ENCODE peak calls at places on chromosomes 7 and 10, in seven cellular contexts. T, N, E, Z, O, A and V are unnamed samples.
A peak's percentile ranks its signal among the peaks of the same experiment; 100 is the strongest.

GRCh38 chr7:22542669-22543068 is 42.7 kb upstream of the STEAP1B start:
- DNase-seq in T (no peak), O (no peak), A (no peak), E (no peak), Z (no peak), N (no peak), V (no peak)

GRCh38 chr7:40015790-40016296 is 65.8 kb downstream of the CDK13 start:
- DNase-seq in A (peak; percentile 33), E (no peak), N (no peak), Z (no peak), O (peak; percentile 27), T (no peak), V (no peak)

GRCh38 chr10:63720072-63720537 is 198.9 kb downstream of the REEP3 start:
- DNase-seq in T (no peak), E (no peak), N (no peak), Z (peak; percentile 44), A (peak; percentile 50), O (peak; percentile 67), V (no peak)

GRCh38 chr10:44628921-44629320 is 244.0 kb upstream of the CXCL12 start:
- DNase-seq in O (no peak), A (no peak), Z (no peak), T (no peak), E (no peak), N (peak; percentile 80), V (no peak)

GRCh38 chr10:60817135-60817805 is 39.0 kb downstream of the CDK1 start:
- DNase-seq in E (no peak), Z (no peak), O (no peak), A (no peak), N (no peak), T (no peak), V (no peak)

GRCh38 chr7:72040641-72041040 is 371.5 kb downstream of the CALN1 start:
- DNase-seq in Z (no peak), A (no peak), E (no peak), O (no peak), T (no peak), N (no peak), V (no peak)

GRCh38 chr7:142855401-142855743 is 496 bp downstream of the EPHB6 start:
- DNase-seq in E (no peak), O (no peak), N (no peak), A (no peak), Z (no peak), T (no peak), V (no peak)

GRCh38 chr10:6058677-6059475 is 3.3 kb downstream of the IL2RA start:
- DNase-seq in O (peak; percentile 36), E (no peak), Z (no peak), T (no peak), N (no peak), A (no peak), V (no peak)

GRCh38 chr7:158263110-158263963 is 324.3 kb downstream of the PTPRN2 start:
- DNase-seq in T (no peak), O (no peak), N (no peak), Z (no peak), A (no peak), E (peak; percentile 13), V (no peak)

GRCh38 chr7:158611541-158611940 is 23.9 kb upstream of the PTPRN2 start:
- DNase-seq in N (no peak), T (no peak), E (no peak), A (no peak), O (no peak), Z (no peak), V (no peak)

GRCh38 chr7:28272461-28272877 is 91.9 kb upstream of the JAZF1 start:
- DNase-seq in Z (peak; percentile 21), A (peak; percentile 79), N (peak; percentile 18), O (peak; percentile 58), T (no peak), E (peak; percentile 33), V (no peak)

GRCh38 chr7:81833401-81833800 is 63.6 kb upstream of the HGF start:
- DNase-seq in A (no peak), Z (no peak), N (no peak), O (no peak), E (no peak), T (no peak), V (no peak)

GRCh38 chr7:15446722-15447121 is 115.1 kb downstream of the AGMO start:
- DNase-seq in Z (no peak), E (no peak), N (no peak), T (no peak), O (no peak), A (no peak), V (no peak)

GRCh38 chr10:113880236-113880635 is 25.8 kb downstream of the NHLRC2 start:
- DNase-seq in N (no peak), A (no peak), T (no peak), Z (no peak), O (no peak), E (no peak), V (no peak)

GRCh38 chr10:32952541-32953276 is 5.3 kb downstream of the ITGB1 start:
- DNase-seq in N (no peak), E (no peak), Z (no peak), O (no peak), A (no peak), T (no peak), V (no peak)